ENCODE peak calls at places on chromosomes 16 and 17, in eight cellular contexts. S is heart right ventricle, F is H9, L is Panc1, Z is mammary epithelial cell, I is tibial artery, O is fibroblast of lung, N is BE2C. B is an unnamed sample.

GRCh38 chr17:2804912-2805311 is 8.7 kb downstream of the RAP1GAP2 start:
- DNase-seq in S (no peak), F (no peak), I (no peak), Z (no peak), N (no peak), L (no peak), O (no peak), B (no peak)

GRCh38 chr17:45380046-45380765 is 52.5 kb downstream of the ARHGAP27 start:
- DNase-seq in S (no peak), N (no peak), O (no peak), L (no peak), I (no peak), F (no peak), Z (no peak), B (no peak)

GRCh38 chr17:82686366-82687324 is 11.9 kb downstream of the RAB40B start:
- DNase-seq in O (no peak), F (no peak), I (no peak), L (no peak), Z (no peak), S (no peak), N (no peak), B (no peak)

GRCh38 chr16:71807905-71808592 is 585 bp downstream of the AP1G1 start:
- DNase-seq in F (no peak), S (no peak), Z (peak; percentile 54), N (peak; percentile 13), L (no peak), I (no peak), O (peak; percentile 12), B (peak; percentile 23)

GRCh38 chr16:66085651-66086050 is 280.8 kb upstream of the CDH5 start:
- DNase-seq in L (no peak), F (no peak), N (no peak), I (no peak), Z (no peak), O (no peak), S (no peak), B (no peak)

GRCh38 chr16:86566601-86566965 is at the start of gene FOXC2:
- DNase-seq in F (peak; percentile 92), Z (peak; percentile 89), L (no peak), I (peak; percentile 92), O (peak; percentile 97), S (peak; percentile 86), N (peak; percentile 54), B (no peak)

GRCh38 chr16:89565506-89566372 is 5.3 kb downstream of the RPL13 start:
- DNase-seq in S (peak; percentile 58), N (peak; percentile 70), I (no peak), F (peak; percentile 85), O (peak; percentile 50), Z (peak; percentile 79), L (no peak), B (peak; percentile 32)

GRCh38 chr17:6872941-6873340 is 41.4 kb upstream of the TEKT1 start:
- DNase-seq in N (no peak), I (no peak), F (no peak), L (no peak), Z (no peak), S (no peak), O (no peak), B (no peak)

GRCh38 chr17:67218385-67218950 is 26.5 kb downstream of the HELZ start:
- DNase-seq in Z (peak; percentile 52), F (no peak), L (no peak), S (no peak), N (no peak), I (no peak), O (peak; percentile 22), B (no peak)

GRCh38 chr16:31476305-31477219 is 4.6 kb downstream of the TGFB1I1 start:
- DNase-seq in Z (no peak), S (peak; percentile 76), L (no peak), O (no peak), I (peak; percentile 74), F (peak; percentile 87), N (no peak), B (peak; percentile 92)

GRCh38 chr17:7241047-7241733 is 1.1 kb downstream of the GABARAP start:
- DNase-seq in S (no peak), F (no peak), O (no peak), L (no peak), N (no peak), Z (no peak), I (no peak), B (no peak)

GRCh38 chr17:81722184-81723120 is 10.4 kb downstream of the SLC25A10 start:
- DNase-seq in O (peak; percentile 50), N (no peak), S (no peak), Z (peak; percentile 34), L (no peak), F (no peak), I (no peak), B (no peak)

GRCh38 chr16:82651921-82652601 is 25.3 kb downstream of the CDH13 start:
- DNase-seq in Z (no peak), L (no peak), F (no peak), I (no peak), N (no peak), O (no peak), S (no peak), B (no peak)

GRCh38 chr17:68595986-68596385 is 5.2 kb downstream of the FAM20A start:
- DNase-seq in I (no peak), S (no peak), L (no peak), F (no peak), N (no peak), Z (no peak), O (no peak), B (no peak)

DNA sequence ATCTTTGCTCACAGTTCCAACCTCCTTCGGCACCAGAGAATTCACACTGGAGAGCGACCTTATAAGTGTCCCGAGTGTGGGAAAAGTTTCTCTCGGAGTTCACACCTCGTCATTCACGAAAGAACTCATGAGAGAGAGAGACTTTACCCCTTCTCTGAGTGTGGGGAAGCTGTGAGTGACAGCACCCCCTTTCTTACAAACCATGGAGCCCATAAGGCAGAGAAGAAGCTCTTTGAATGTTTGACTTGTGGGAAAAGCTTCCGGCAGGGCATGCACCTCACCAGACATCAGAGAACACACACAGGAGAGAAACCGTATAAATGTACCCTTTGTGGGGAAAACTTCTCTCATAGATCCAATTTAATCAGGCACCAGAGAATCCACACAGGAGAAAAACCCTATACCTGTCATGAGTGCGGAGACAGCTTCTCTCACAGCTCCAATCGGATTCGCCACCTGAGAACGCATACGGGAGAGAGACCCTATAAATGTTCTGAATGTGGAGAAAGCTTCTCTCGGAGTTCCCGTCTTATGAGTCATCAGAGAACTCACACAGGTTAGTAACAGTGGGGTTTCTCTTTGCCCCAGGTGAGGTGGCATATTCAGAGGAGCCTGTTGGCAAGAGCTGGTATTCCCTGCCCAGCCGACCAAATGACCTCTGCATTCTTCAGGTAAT is 6.8 kb downstream of the ZNF263 start:
- DNase-seq in L (no peak), I (no peak), N (no peak), Z (no peak), O (no peak), F (no peak), S (no peak), B (no peak)
- H3K9me3 ChIP-seq in L (peaks cover 89% of the 10 kb centered on the region), I (peaks cover 95% of the 10 kb centered on the region), N (peaks cover 10% of the 10 kb centered on the region), Z (peaks cover 56% of the 10 kb centered on the region), O (peaks cover 23% of the 10 kb centered on the region), F (peaks cover 48% of the 10 kb centered on the region), S (no peaks in the 10 kb centered on the region), B (peaks cover 80% of the 10 kb centered on the region)

GRCh38 chr17:5695480-5695879 is 111.2 kb upstream of the NLRP1 start:
- DNase-seq in L (no peak), O (no peak), I (no peak), S (no peak), F (peak; percentile 70), Z (no peak), N (no peak), B (no peak)

GRCh38 chr17:5699789-5700188 is 115.5 kb upstream of the NLRP1 start:
- DNase-seq in N (no peak), S (no peak), L (no peak), I (no peak), F (peak; percentile 87), O (no peak), Z (no peak), B (no peak)

GRCh38 chr17:5698959-5699358 is 114.7 kb upstream of the NLRP1 start:
- DNase-seq in O (no peak), N (no peak), S (no peak), L (no peak), I (no peak), F (no peak), Z (no peak), B (no peak)

GRCh38 chr17:5694507-5694906 is 110.2 kb upstream of the NLRP1 start:
- DNase-seq in I (no peak), L (no peak), S (no peak), Z (no peak), N (peak; percentile 21), F (peak; percentile 80), O (no peak), B (no peak)

DNA sequence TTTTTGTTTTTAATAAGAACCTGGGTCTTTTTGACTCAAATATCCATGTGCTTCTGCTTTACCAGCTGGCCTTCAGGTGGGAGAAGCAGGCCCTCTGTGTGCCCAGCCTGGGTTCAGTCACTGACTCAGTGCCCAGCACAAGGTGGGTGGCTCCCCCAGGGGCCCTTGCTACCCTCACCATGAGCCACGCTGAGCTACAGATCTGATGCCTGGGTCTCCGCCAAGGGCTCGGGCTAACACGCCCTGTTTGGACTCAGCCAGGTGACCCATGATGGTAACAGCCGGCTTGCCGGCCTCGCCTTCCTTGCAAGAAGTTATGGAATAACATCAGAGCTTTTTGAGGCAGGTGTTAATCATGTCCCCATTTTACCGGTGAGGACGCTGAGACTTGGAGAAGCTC is 109.5 kb upstream of the NLRP1 start:
- DNase-seq in O (no peak), S (no peak), F (no peak), I (no peak), Z (no peak), L (no peak), N (no peak), B (no peak)
- TF ChIP-seq CTCF in O (no peak), S (no peak), F (no peak), I (no peak), Z (no peak), L (no peak), N (no peak), B (no peak)

GRCh38 chr16:56181401-56181800 is 9.9 kb upstream of the GNAO1 start:
- DNase-seq in I (no peak), O (no peak), F (no peak), L (no peak), S (no peak), Z (no peak), N (no peak), B (no peak)
- H3K9me3 ChIP-seq in I (peaks cover 14% of the 10 kb centered on the region), O (no peaks in the 10 kb centered on the region), F (no peaks in the 10 kb centered on the region), L (no peaks in the 10 kb centered on the region), S (no peaks in the 10 kb centered on the region), Z (no peaks in the 10 kb centered on the region), N (no peaks in the 10 kb centered on the region), B (peaks cover 8% of the 10 kb centered on the region)

GRCh38 chr17:78558181-78558850 is 18.9 kb downstream of the DNAH17 start:
- DNase-seq in I (no peak), F (no peak), N (no peak), Z (peak; percentile 11), O (peak; percentile 4), S (no peak), L (peak; percentile 12), B (no peak)

GRCh38 chr17:78559024-78559423 is 18.2 kb downstream of the DNAH17 start:
- DNase-seq in L (no peak), Z (no peak), I (no peak), F (no peak), N (no peak), O (no peak), S (no peak), B (no peak)

GRCh38 chr17:78561166-78561565 is 16.0 kb downstream of the DNAH17 start:
- DNase-seq in Z (no peak), I (no peak), L (no peak), N (no peak), O (no peak), S (no peak), F (no peak), B (no peak)

GRCh38 chr17:78560731-78561130 is 16.5 kb downstream of the DNAH17 start:
- DNase-seq in L (no peak), I (no peak), O (no peak), S (no peak), Z (no peak), N (no peak), F (no peak), B (no peak)

GRCh38 chr17:78559749-78560368 is 17.3 kb downstream of the DNAH17 start:
- DNase-seq in L (no peak), I (no peak), Z (no peak), F (peak; percentile 83), S (no peak), N (no peak), O (no peak), B (no peak)
- TF ChIP-seq CTCF in L (no peak), I (no peak), Z (peak; percentile 31), F (peak; percentile 64), S (no peak), N (no peak), O (no peak), B (no peak)

B was measured in CD4-positive, alpha-beta T cell.